ENCODE peak calls at places on chromosomes 4 and X, in seven cellular contexts. J, Y, X, D, B, O and Z are unnamed samples. For H3K4me1, the result is how much of the 10 kb centered on the place peaks cover.

GRCh38 chr4:121728798-121729226 is 32.0 kb upstream of the ANXA5 start:
- DNase-seq in J (no peak), Y (no peak), X (no peak), D (no peak), B (peak), O (no peak), Z (no peak)

GRCh38 chr4:17111959-17112659 is 213.7 kb upstream of the LDB2 start:
- DNase-seq in J (no peak), Y (no peak), X (no peak), D (no peak), B (no peak), O (no peak), Z (peak)

GRCh38 chr4:11480683-11481082 is 52.0 kb upstream of the HS3ST1 start:
- DNase-seq in J (peak), Y (no peak), X (no peak), D (no peak), B (peak), O (no peak), Z (peak)

GRCh38 chr4:143721317-143721716 is 20.8 kb upstream of the FREM3 start:
- DNase-seq in J (no peak), Y (no peak), X (no peak), D (no peak), B (no peak), O (no peak), Z (no peak)

GRCh38 chr4:25970241-25970675 is 56.2 kb downstream of the SMIM20 start:
- DNase-seq in J (peak), Y (no peak), X (peak), D (no peak), B (no peak), O (no peak), Z (no peak)

GRCh38 chr4:10186228-10187214 is 69.9 kb upstream of the WDR1 start:
- DNase-seq in J (no peak), Y (no peak), X (no peak), D (no peak), B (no peak), O (no peak), Z (peak)

GRCh38 chr4:58209576-58209975 is 1099.4 kb upstream of the IGFBP7 start:
- DNase-seq in J (no peak), Y (no peak), X (no peak), D (no peak), B (no peak), O (no peak), Z (no peak)

GRCh38 chrX:151359931-151360871 is 36.8 kb upstream of the VMA21 start:
- DNase-seq in J (peak), Y (peak), X (peak), D (no peak), B (no peak), O (peak), Z (peak)

GRCh38 chrX:98357146-98357545 is 1473.4 kb downstream of the RPA4 start:
- DNase-seq in J (no peak), Y (no peak), X (no peak), D (no peak), B (no peak), O (no peak), Z (no peak)

DNA sequence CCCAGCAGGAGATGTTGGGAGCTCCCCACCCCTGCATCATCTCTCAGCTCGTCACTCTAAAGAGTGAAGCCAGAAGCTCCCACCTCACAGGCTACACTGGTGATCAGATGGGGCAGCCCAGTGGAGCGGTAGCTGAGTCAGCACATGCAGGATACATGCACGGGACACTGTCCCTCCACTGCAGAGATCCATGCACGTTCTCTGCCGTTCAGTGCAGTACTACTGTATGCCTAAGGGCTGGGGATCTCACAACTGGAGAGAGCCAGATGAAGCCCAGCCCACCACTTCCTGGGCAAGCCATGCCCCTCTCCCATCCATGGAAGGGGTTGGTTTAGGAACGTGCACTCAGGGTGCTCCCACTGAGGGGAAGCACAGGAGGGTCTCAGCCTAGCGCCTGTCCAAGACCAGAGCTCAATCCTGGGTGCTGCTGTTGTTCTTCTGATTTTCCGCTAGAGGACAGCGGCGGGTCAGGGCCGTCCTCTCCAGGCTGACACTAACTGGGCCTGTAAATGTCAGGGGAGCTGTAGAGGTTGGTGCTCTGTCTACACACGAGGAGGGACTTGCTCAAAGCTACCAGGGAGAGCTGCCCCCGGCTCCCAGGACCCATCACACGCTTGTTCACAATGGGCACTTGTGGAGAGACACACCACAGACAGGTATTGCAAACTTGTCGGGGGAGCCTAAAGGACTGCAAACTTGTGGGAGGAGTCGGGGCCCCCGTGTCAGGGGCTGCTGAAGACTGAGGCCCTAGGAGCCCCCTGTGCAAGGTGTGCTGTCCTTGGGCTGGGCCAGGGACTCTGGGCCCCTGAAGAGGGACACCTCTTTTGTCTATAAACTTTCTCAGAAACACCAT is 18.2 kb upstream of the ABLIM2 start:
- DNase-seq in J (peak), Y (peak), X (peak), D (peak), B (peak), O (no peak), Z (peak)
- TF ChIP-seq CTCF in J (peak), Y (peak), X (peak), D (peak), B (peak), O (peak), Z (peak)

GRCh38 chr4:2849267-2850140 is 5.9 kb downstream of the ADD1 start:
- DNase-seq in J (peak), Y (no peak), X (no peak), D (no peak), B (no peak), O (no peak), Z (no peak)
- H3K4me1 ChIP-seq in J (under half), Y (under half), X (under half), D (under half), B (under half), O (under half), Z (under half)

GRCh38 chr4:41934813-41935651 is at the start of gene TMEM33:
- DNase-seq in J (peak), Y (peak), X (peak), D (peak), B (peak), O (peak), Z (peak)
- TF ChIP-seq POLR2A in J (peak), Y (peak), X (peak), D (peak), B (peak), O (peak), Z (no peak)

GRCh38 chrX:105872921-105873320 is 50.6 kb downstream of the NRK start:
- DNase-seq in J (peak), Y (no peak), X (no peak), D (no peak), B (no peak), O (no peak), Z (peak)

GRCh38 chrX:105874790-105875189 is 52.5 kb downstream of the NRK start:
- DNase-seq in J (no peak), Y (no peak), X (no peak), D (no peak), B (no peak), O (no peak), Z (no peak)

GRCh38 chrX:105880491-105880890 is 58.2 kb downstream of the NRK start:
- DNase-seq in J (no peak), Y (no peak), X (no peak), D (no peak), B (no peak), O (no peak), Z (no peak)

DNA sequence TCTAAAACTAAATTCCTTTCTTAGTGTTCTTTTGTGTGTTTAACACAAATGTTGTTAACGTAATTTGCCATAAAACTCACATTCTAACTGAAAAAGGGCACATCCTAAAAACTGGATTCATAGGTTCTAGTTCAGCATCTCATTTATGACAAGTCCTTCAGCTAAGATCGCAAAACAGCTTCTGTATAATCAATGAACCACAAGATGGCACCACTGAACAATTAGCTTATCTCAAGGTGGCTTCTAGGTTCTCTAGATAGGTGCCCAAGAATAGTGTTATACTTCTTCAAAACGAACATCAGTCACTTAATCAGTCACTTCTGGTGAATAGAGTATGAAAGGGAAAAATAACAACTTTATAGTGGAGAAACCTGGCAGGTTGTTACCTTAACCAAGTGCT is 54.3 kb downstream of the NRK start:
- DNase-seq in J (no peak), Y (no peak), X (no peak), D (peak), B (peak), O (no peak), Z (no peak)
- TF ChIP-seq CTCF in J (peak), Y (peak), X (no peak), D (peak), B (peak), O (no peak), Z (no peak)

GRCh38 chr4:125316781-125317525 is 2.2 kb downstream of the FAT4 start:
- DNase-seq in J (peak), Y (peak), X (peak), D (no peak), B (peak), O (peak), Z (peak)
- H3K4me1 ChIP-seq in J (under half), Y (under half), X (under half), D (under half), B (under half), O (under half), Z (under half)

GRCh38 chrX:78139160-78140123 is at the start of gene TAF9B:
- DNase-seq in J (peak), Y (peak), X (peak), D (peak), B (peak), O (peak), Z (peak)
- TF ChIP-seq POLR2A in J (no peak), Y (peak), X (peak), D (no peak), B (no peak), O (peak), Z (no peak)

GRCh38 chr4:152500798-152501434 is 35.0 kb downstream of the FBXW7 start:
- DNase-seq in J (peak), Y (peak), X (no peak), D (peak), B (peak), O (no peak), Z (peak)
- TF ChIP-seq CTCF in J (peak), Y (peak), X (peak), D (peak), B (peak), O (peak), Z (peak)